ENCODE peak calls at places on chromosomes 5 and 9, in seven cellular contexts. One of them, this sample, is unnamed. For H3K36me3, the result is how much of the 10 kb centered on the place peaks cover.

GRCh38 chr9:134914501-134914834 is 3.2 kb downstream of the FCN1 start:
- DNase-seq in uterus: no peak
- DNase-seq in colonic mucosa: peak
- DNase-seq in cardiac muscle cell: no peak
- DNase-seq in left ventricle myocardium inferior: no peak
- DNase-seq in psoas muscle: peak
- DNase-seq in brain microvascular endothelial cell: no peak
- DNase-seq in this sample: no peak

GRCh38 chr9:3768698-3769458 is 243.1 kb upstream of the RFX3 start:
- DNase-seq in psoas muscle: no peak
- DNase-seq in cardiac muscle cell: no peak
- DNase-seq in uterus: peak
- DNase-seq in brain microvascular endothelial cell: no peak
- DNase-seq in colonic mucosa: peak
- DNase-seq in left ventricle myocardium inferior: no peak
- DNase-seq in this sample: no peak

GRCh38 chr5:146441896-146442295 is 5.2 kb upstream of the TCERG1 start:
- DNase-seq in colonic mucosa: no peak
- DNase-seq in cardiac muscle cell: no peak
- DNase-seq in left ventricle myocardium inferior: no peak
- DNase-seq in uterus: no peak
- DNase-seq in psoas muscle: no peak
- DNase-seq in brain microvascular endothelial cell: peak
- DNase-seq in this sample: no peak

GRCh38 chr9:86405086-86405491 is 50.9 kb upstream of the TUT7 start:
- DNase-seq in psoas muscle: no peak
- DNase-seq in uterus: no peak
- DNase-seq in brain microvascular endothelial cell: no peak
- DNase-seq in cardiac muscle cell: no peak
- DNase-seq in left ventricle myocardium inferior: no peak
- DNase-seq in colonic mucosa: no peak
- DNase-seq in this sample: no peak

GRCh38 chr5:77343165-77343564 is 132.7 kb downstream of the PDE8B start:
- DNase-seq in brain microvascular endothelial cell: no peak
- DNase-seq in colonic mucosa: no peak
- DNase-seq in uterus: no peak
- DNase-seq in left ventricle myocardium inferior: no peak
- DNase-seq in psoas muscle: no peak
- DNase-seq in cardiac muscle cell: no peak
- DNase-seq in this sample: no peak

GRCh38 chr9:34372598-34373011 is 4.1 kb downstream of the MYORG start:
- DNase-seq in brain microvascular endothelial cell: no peak
- DNase-seq in colonic mucosa: no peak
- DNase-seq in cardiac muscle cell: no peak
- DNase-seq in left ventricle myocardium inferior: no peak
- DNase-seq in psoas muscle: no peak
- DNase-seq in uterus: no peak
- DNase-seq in this sample: peak

GRCh38 chr5:96072791-96073165 is 111.1 kb upstream of the ELL2 start:
- DNase-seq in psoas muscle: no peak
- DNase-seq in uterus: no peak
- DNase-seq in left ventricle myocardium inferior: no peak
- DNase-seq in cardiac muscle cell: no peak
- DNase-seq in colonic mucosa: no peak
- DNase-seq in brain microvascular endothelial cell: no peak
- DNase-seq in this sample: no peak

GRCh38 chr9:89732952-89733349 is 128.1 kb downstream of the GADD45G start:
- DNase-seq in uterus: no peak
- DNase-seq in cardiac muscle cell: no peak
- DNase-seq in colonic mucosa: no peak
- DNase-seq in left ventricle myocardium inferior: no peak
- DNase-seq in psoas muscle: no peak
- DNase-seq in brain microvascular endothelial cell: no peak
- DNase-seq in this sample: no peak

GRCh38 chr9:121688149-121688680 is 36.8 kb downstream of the DAB2IP start:
- DNase-seq in psoas muscle: peak
- DNase-seq in colonic mucosa: no peak
- DNase-seq in uterus: no peak
- DNase-seq in brain microvascular endothelial cell: no peak
- DNase-seq in left ventricle myocardium inferior: peak
- DNase-seq in cardiac muscle cell: no peak
- DNase-seq in this sample: no peak

GRCh38 chr9:111483419-111483861 is 743 bp downstream of the ECPAS start:
- DNase-seq in left ventricle myocardium inferior: no peak
- DNase-seq in brain microvascular endothelial cell: no peak
- DNase-seq in psoas muscle: no peak
- DNase-seq in cardiac muscle cell: peak
- DNase-seq in colonic mucosa: no peak
- DNase-seq in uterus: peak
- DNase-seq in this sample: no peak

GRCh38 chr5:80141147-80141671 is 106.1 kb downstream of the THBS4 start:
- DNase-seq in uterus: peak
- DNase-seq in cardiac muscle cell: peak
- DNase-seq in psoas muscle: peak
- DNase-seq in brain microvascular endothelial cell: peak
- DNase-seq in colonic mucosa: peak
- DNase-seq in left ventricle myocardium inferior: peak
- DNase-seq in this sample: peak

GRCh38 chr9:32423371-32423770 is 38.9 kb downstream of the ACO1 start:
- DNase-seq in brain microvascular endothelial cell: peak
- DNase-seq in colonic mucosa: no peak
- DNase-seq in uterus: no peak
- DNase-seq in left ventricle myocardium inferior: no peak
- DNase-seq in cardiac muscle cell: no peak
- DNase-seq in psoas muscle: no peak
- DNase-seq in this sample: no peak

GRCh38 chr5:92309336-92309991 is 926.3 kb upstream of the ARRDC3 start:
- DNase-seq in brain microvascular endothelial cell: peak
- DNase-seq in left ventricle myocardium inferior: no peak
- DNase-seq in colonic mucosa: no peak
- DNase-seq in psoas muscle: no peak
- DNase-seq in cardiac muscle cell: peak
- DNase-seq in uterus: no peak
- DNase-seq in this sample: no peak

GRCh38 chr5:37002176-37002751 is 125.7 kb downstream of the NIPBL start:
- DNase-seq in psoas muscle: no peak
- DNase-seq in brain microvascular endothelial cell: no peak
- DNase-seq in colonic mucosa: no peak
- DNase-seq in left ventricle myocardium inferior: no peak
- DNase-seq in uterus: no peak
- DNase-seq in cardiac muscle cell: peak
- DNase-seq in this sample: no peak

GRCh38 chr5:9375756-9376155 is 170.1 kb downstream of the SEMA5A start:
- DNase-seq in colonic mucosa: no peak
- DNase-seq in uterus: no peak
- DNase-seq in psoas muscle: no peak
- DNase-seq in cardiac muscle cell: no peak
- DNase-seq in brain microvascular endothelial cell: no peak
- DNase-seq in left ventricle myocardium inferior: no peak
- DNase-seq in this sample: no peak

GRCh38 chr5:147854894-147855773 is 23.4 kb upstream of the SCGB3A2 start:
- DNase-seq in brain microvascular endothelial cell: no peak
- DNase-seq in psoas muscle: no peak
- DNase-seq in uterus: no peak
- DNase-seq in colonic mucosa: no peak
- DNase-seq in left ventricle myocardium inferior: no peak
- DNase-seq in cardiac muscle cell: no peak
- DNase-seq in this sample: no peak

GRCh38 chr9:20538092-20538491 is 84.2 kb downstream of the MLLT3 start:
- DNase-seq in colonic mucosa: no peak
- DNase-seq in cardiac muscle cell: no peak
- DNase-seq in uterus: no peak
- DNase-seq in psoas muscle: no peak
- DNase-seq in brain microvascular endothelial cell: no peak
- DNase-seq in left ventricle myocardium inferior: no peak
- DNase-seq in this sample: no peak

GRCh38 chr5:2442686-2443354 is 308.7 kb downstream of the IRX2 start:
- DNase-seq in left ventricle myocardium inferior: no peak
- DNase-seq in brain microvascular endothelial cell: no peak
- DNase-seq in cardiac muscle cell: no peak
- DNase-seq in psoas muscle: no peak
- DNase-seq in uterus: no peak
- DNase-seq in colonic mucosa: no peak
- DNase-seq in this sample: no peak

GRCh38 chr5:111627862-111628261 is 115.5 kb upstream of the STARD4 start:
- DNase-seq in psoas muscle: no peak
- DNase-seq in uterus: no peak
- DNase-seq in left ventricle myocardium inferior: no peak
- DNase-seq in cardiac muscle cell: no peak
- DNase-seq in colonic mucosa: no peak
- DNase-seq in brain microvascular endothelial cell: no peak
- DNase-seq in this sample: no peak

GRCh38 chr5:141669519-141669918 is 12.5 kb downstream of the ARAP3 start:
- DNase-seq in psoas muscle: no peak
- DNase-seq in colonic mucosa: no peak
- DNase-seq in left ventricle myocardium inferior: no peak
- DNase-seq in brain microvascular endothelial cell: no peak
- DNase-seq in cardiac muscle cell: no peak
- DNase-seq in uterus: no peak
- DNase-seq in this sample: no peak

GRCh38 chr5:141674747-141675146 is 7.3 kb downstream of the ARAP3 start:
- DNase-seq in cardiac muscle cell: no peak
- DNase-seq in psoas muscle: no peak
- DNase-seq in left ventricle myocardium inferior: no peak
- DNase-seq in colonic mucosa: no peak
- DNase-seq in brain microvascular endothelial cell: no peak
- DNase-seq in uterus: no peak
- DNase-seq in this sample: no peak

GRCh38 chr5:141668601-141669265 is 13.3 kb downstream of the ARAP3 start:
- DNase-seq in uterus: no peak
- DNase-seq in colonic mucosa: no peak
- DNase-seq in brain microvascular endothelial cell: peak
- DNase-seq in left ventricle myocardium inferior: no peak
- DNase-seq in psoas muscle: no peak
- DNase-seq in cardiac muscle cell: no peak
- DNase-seq in this sample: no peak

GRCh38 chr5:141672856-141673813 is 8.9 kb downstream of the ARAP3 start:
- DNase-seq in brain microvascular endothelial cell: no peak
- DNase-seq in colonic mucosa: no peak
- DNase-seq in psoas muscle: no peak
- DNase-seq in cardiac muscle cell: no peak
- DNase-seq in uterus: no peak
- DNase-seq in left ventricle myocardium inferior: no peak
- DNase-seq in this sample: no peak

DNA sequence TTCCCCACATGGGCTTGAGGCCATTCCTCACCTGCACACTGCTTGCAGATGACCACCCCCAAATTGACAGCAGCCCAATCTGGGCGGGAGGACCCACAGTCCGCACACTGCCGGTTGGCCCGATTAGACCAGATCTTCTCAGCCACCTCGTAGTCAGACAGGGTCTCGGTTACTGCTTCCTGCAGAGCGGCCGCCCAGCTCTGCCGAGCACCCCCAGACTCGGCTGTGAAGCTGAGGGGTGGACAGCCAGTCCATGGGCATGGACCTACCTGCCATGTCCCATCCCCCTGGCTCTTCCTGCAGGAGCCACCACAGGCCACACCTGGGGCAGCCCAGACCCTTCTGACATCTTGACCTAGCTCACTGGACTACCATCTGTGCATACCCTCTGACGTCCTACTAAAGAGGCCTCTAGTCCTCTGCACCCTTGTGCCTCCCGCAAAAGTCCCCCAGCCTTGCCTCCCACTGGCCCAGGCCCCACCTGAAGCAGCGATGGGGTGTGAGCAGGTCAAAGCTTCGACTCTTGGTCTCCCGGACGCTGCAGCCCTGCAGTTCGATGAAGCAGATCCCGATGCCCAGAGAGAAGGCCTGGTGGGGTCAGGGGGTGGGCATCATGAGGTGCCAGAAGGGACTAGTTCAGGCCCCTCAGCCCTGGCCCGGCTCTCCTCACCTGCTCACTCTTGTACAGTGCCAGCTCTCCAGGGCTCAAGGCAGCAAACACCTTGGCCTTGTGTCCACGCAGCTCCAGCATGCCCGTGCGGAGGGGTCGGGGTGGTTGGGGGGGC is 9.8 kb downstream of the ARAP3 start:
- DNase-seq in uterus: no peak
- DNase-seq in brain microvascular endothelial cell: no peak
- DNase-seq in psoas muscle: no peak
- DNase-seq in cardiac muscle cell: no peak
- DNase-seq in left ventricle myocardium inferior: no peak
- DNase-seq in colonic mucosa: no peak
- DNase-seq in this sample: no peak
- H3K36me3 ChIP-seq in uterus: under half
- H3K36me3 ChIP-seq in brain microvascular endothelial cell: under half
- H3K36me3 ChIP-seq in psoas muscle: under half
- H3K36me3 ChIP-seq in cardiac muscle cell: under half
- H3K36me3 ChIP-seq in left ventricle myocardium inferior: under half
- H3K36me3 ChIP-seq in colonic mucosa: under half
- H3K36me3 ChIP-seq in this sample: under half

GRCh38 chr5:5270161-5270560 is 130.0 kb downstream of the ADAMTS16 start:
- DNase-seq in uterus: no peak
- DNase-seq in colonic mucosa: no peak
- DNase-seq in psoas muscle: no peak
- DNase-seq in cardiac muscle cell: no peak
- DNase-seq in left ventricle myocardium inferior: no peak
- DNase-seq in brain microvascular endothelial cell: no peak
- DNase-seq in this sample: no peak

GRCh38 chr5:5273398-5273797 is 133.3 kb downstream of the ADAMTS16 start:
- DNase-seq in cardiac muscle cell: no peak
- DNase-seq in left ventricle myocardium inferior: no peak
- DNase-seq in brain microvascular endothelial cell: no peak
- DNase-seq in psoas muscle: no peak
- DNase-seq in colonic mucosa: no peak
- DNase-seq in uterus: no peak
- DNase-seq in this sample: no peak

GRCh38 chr5:5273976-5274375 is 133.8 kb downstream of the ADAMTS16 start:
- DNase-seq in colonic mucosa: no peak
- DNase-seq in psoas muscle: no peak
- DNase-seq in cardiac muscle cell: no peak
- DNase-seq in brain microvascular endothelial cell: no peak
- DNase-seq in left ventricle myocardium inferior: no peak
- DNase-seq in uterus: no peak
- DNase-seq in this sample: no peak

GRCh38 chr5:5271606-5272321 is 131.6 kb downstream of the ADAMTS16 start:
- DNase-seq in left ventricle myocardium inferior: no peak
- DNase-seq in uterus: no peak
- DNase-seq in cardiac muscle cell: no peak
- DNase-seq in colonic mucosa: no peak
- DNase-seq in psoas muscle: no peak
- DNase-seq in brain microvascular endothelial cell: peak
- DNase-seq in this sample: no peak

GRCh38 chr5:5270958-5271605 is 131.0 kb downstream of the ADAMTS16 start:
- DNase-seq in colonic mucosa: peak
- DNase-seq in uterus: peak
- DNase-seq in brain microvascular endothelial cell: peak
- DNase-seq in cardiac muscle cell: peak
- DNase-seq in left ventricle myocardium inferior: peak
- DNase-seq in psoas muscle: peak
- DNase-seq in this sample: peak
- TF ChIP-seq CTCF in colonic mucosa: no peak
- TF ChIP-seq CTCF in uterus: no peak
- TF ChIP-seq CTCF in brain microvascular endothelial cell: peak
- TF ChIP-seq CTCF in cardiac muscle cell: no peak
- TF ChIP-seq CTCF in left ventricle myocardium inferior: no peak
- TF ChIP-seq CTCF in psoas muscle: no peak
- TF ChIP-seq CTCF in this sample: no peak

GRCh38 chr5:15450949-15451348 is 49.0 kb upstream of the FBXL7 start:
- DNase-seq in brain microvascular endothelial cell: no peak
- DNase-seq in uterus: no peak
- DNase-seq in left ventricle myocardium inferior: no peak
- DNase-seq in psoas muscle: no peak
- DNase-seq in colonic mucosa: no peak
- DNase-seq in cardiac muscle cell: no peak
- DNase-seq in this sample: no peak
- H3K27ac ChIP-seq in brain microvascular endothelial cell: no peak
- H3K27ac ChIP-seq in uterus: no peak
- H3K27ac ChIP-seq in left ventricle myocardium inferior: no peak
- H3K27ac ChIP-seq in psoas muscle: no peak
- H3K27ac ChIP-seq in colonic mucosa: no peak
- H3K27ac ChIP-seq in cardiac muscle cell: no peak
- H3K27ac ChIP-seq in this sample: no peak

GRCh38 chr5:16841416-16841815 is 94.7 kb downstream of the MYO10 start:
- DNase-seq in colonic mucosa: no peak
- DNase-seq in left ventricle myocardium inferior: no peak
- DNase-seq in brain microvascular endothelial cell: no peak
- DNase-seq in uterus: no peak
- DNase-seq in cardiac muscle cell: no peak
- DNase-seq in psoas muscle: no peak
- DNase-seq in this sample: no peak
- H3K36me3 ChIP-seq in colonic mucosa: under half
- H3K36me3 ChIP-seq in left ventricle myocardium inferior: under half
- H3K36me3 ChIP-seq in brain microvascular endothelial cell: under half
- H3K36me3 ChIP-seq in uterus: under half
- H3K36me3 ChIP-seq in cardiac muscle cell: under half
- H3K36me3 ChIP-seq in psoas muscle: under half
- H3K36me3 ChIP-seq in this sample: under half